ENCODE peak calls at places on chromosome 22, in five cellular contexts. One of them, this sample, is unnamed.

GRCh38 chr22:31970490-31971444 is 26.4 kb downstream of the YWHAH start:
- DNase-seq in AG10803: peak
- DNase-seq in colonic mucosa: peak
- DNase-seq in brain microvascular endothelial cell: peak
- DNase-seq in fibroblast of lung: peak
- DNase-seq in this sample: peak

GRCh38 chr22:26835929-26836528 is 178.6 kb downstream of the MIAT start:
- DNase-seq in brain microvascular endothelial cell: peak
- DNase-seq in AG10803: peak
- DNase-seq in fibroblast of lung: no peak
- DNase-seq in colonic mucosa: peak
- DNase-seq in this sample: peak

GRCh38 chr22:26885441-26886261 is 228.3 kb downstream of the MIAT start:
- DNase-seq in brain microvascular endothelial cell: no peak
- DNase-seq in fibroblast of lung: no peak
- DNase-seq in AG10803: peak
- DNase-seq in colonic mucosa: no peak
- DNase-seq in this sample: no peak

GRCh38 chr22:34592341-34592740 is 473.6 kb upstream of the ISX start:
- DNase-seq in fibroblast of lung: no peak
- DNase-seq in brain microvascular endothelial cell: no peak
- DNase-seq in AG10803: no peak
- DNase-seq in colonic mucosa: no peak
- DNase-seq in this sample: no peak

GRCh38 chr22:29994027-29994715 is 86.1 kb upstream of the HORMAD2 start:
- DNase-seq in AG10803: peak
- DNase-seq in colonic mucosa: no peak
- DNase-seq in brain microvascular endothelial cell: peak
- DNase-seq in fibroblast of lung: peak
- DNase-seq in this sample: peak

GRCh38 chr22:30291334-30291892 is 2.1 kb upstream of the CASTOR1 start:
- DNase-seq in brain microvascular endothelial cell: no peak
- DNase-seq in fibroblast of lung: no peak
- DNase-seq in AG10803: no peak
- DNase-seq in colonic mucosa: no peak
- DNase-seq in this sample: no peak

GRCh38 chr22:30575859-30576258 is 1.4 kb upstream of the GAL3ST1 start:
- DNase-seq in fibroblast of lung: no peak
- DNase-seq in brain microvascular endothelial cell: no peak
- DNase-seq in colonic mucosa: peak
- DNase-seq in AG10803: no peak
- DNase-seq in this sample: no peak

GRCh38 chr22:29912605-29913398 is 29.8 kb downstream of the MTMR3 start:
- DNase-seq in AG10803: peak
- DNase-seq in colonic mucosa: no peak
- DNase-seq in brain microvascular endothelial cell: peak
- DNase-seq in fibroblast of lung: peak
- DNase-seq in this sample: peak

GRCh38 chr22:41776381-41776780 is 24.1 kb upstream of the CCDC134 start:
- DNase-seq in AG10803: no peak
- DNase-seq in colonic mucosa: no peak
- DNase-seq in brain microvascular endothelial cell: no peak
- DNase-seq in fibroblast of lung: no peak
- DNase-seq in this sample: no peak

GRCh38 chr22:41598081-41598480 is 8.4 kb upstream of the PMM1 start:
- DNase-seq in colonic mucosa: no peak
- DNase-seq in AG10803: peak
- DNase-seq in brain microvascular endothelial cell: peak
- DNase-seq in fibroblast of lung: peak
- DNase-seq in this sample: peak

GRCh38 chr22:47247609-47248240 is 485.3 kb downstream of the TBC1D22A start:
- DNase-seq in colonic mucosa: no peak
- DNase-seq in fibroblast of lung: no peak
- DNase-seq in brain microvascular endothelial cell: no peak
- DNase-seq in AG10803: no peak
- DNase-seq in this sample: no peak
- TF ChIP-seq CTCF in colonic mucosa: no peak
- TF ChIP-seq CTCF in fibroblast of lung: no peak
- TF ChIP-seq CTCF in brain microvascular endothelial cell: no peak
- TF ChIP-seq CTCF in AG10803: no peak
- TF ChIP-seq CTCF in this sample: no peak

GRCh38 chr22:39994566-39995345 is at the start of gene FAM83F:
- DNase-seq in colonic mucosa: peak
- DNase-seq in fibroblast of lung: no peak
- DNase-seq in brain microvascular endothelial cell: no peak
- DNase-seq in AG10803: no peak
- DNase-seq in this sample: no peak
- H3K4me3 ChIP-seq in colonic mucosa: peak
- H3K4me3 ChIP-seq in fibroblast of lung: no peak
- H3K4me3 ChIP-seq in brain microvascular endothelial cell: no peak
- H3K4me3 ChIP-seq in AG10803: no peak
- H3K4me3 ChIP-seq in this sample: no peak

GRCh38 chr22:33166206-33166605 is 108.0 kb upstream of the SYN3 start:
- DNase-seq in colonic mucosa: no peak
- DNase-seq in brain microvascular endothelial cell: no peak
- DNase-seq in AG10803: no peak
- DNase-seq in fibroblast of lung: no peak
- DNase-seq in this sample: no peak

GRCh38 chr22:33163815-33164214 is 105.6 kb upstream of the SYN3 start:
- DNase-seq in colonic mucosa: no peak
- DNase-seq in AG10803: no peak
- DNase-seq in fibroblast of lung: no peak
- DNase-seq in brain microvascular endothelial cell: no peak
- DNase-seq in this sample: no peak

GRCh38 chr22:33167998-33168397 is 109.8 kb upstream of the SYN3 start:
- DNase-seq in brain microvascular endothelial cell: no peak
- DNase-seq in fibroblast of lung: no peak
- DNase-seq in AG10803: no peak
- DNase-seq in colonic mucosa: no peak
- DNase-seq in this sample: no peak

GRCh38 chr22:33162196-33162595 is 104.0 kb upstream of the SYN3 start:
- DNase-seq in colonic mucosa: no peak
- DNase-seq in AG10803: no peak
- DNase-seq in brain microvascular endothelial cell: no peak
- DNase-seq in fibroblast of lung: no peak
- DNase-seq in this sample: no peak
- TF ChIP-seq CTCF in colonic mucosa: no peak
- TF ChIP-seq CTCF in AG10803: no peak
- TF ChIP-seq CTCF in brain microvascular endothelial cell: no peak
- TF ChIP-seq CTCF in fibroblast of lung: no peak
- TF ChIP-seq CTCF in this sample: no peak

DNA sequence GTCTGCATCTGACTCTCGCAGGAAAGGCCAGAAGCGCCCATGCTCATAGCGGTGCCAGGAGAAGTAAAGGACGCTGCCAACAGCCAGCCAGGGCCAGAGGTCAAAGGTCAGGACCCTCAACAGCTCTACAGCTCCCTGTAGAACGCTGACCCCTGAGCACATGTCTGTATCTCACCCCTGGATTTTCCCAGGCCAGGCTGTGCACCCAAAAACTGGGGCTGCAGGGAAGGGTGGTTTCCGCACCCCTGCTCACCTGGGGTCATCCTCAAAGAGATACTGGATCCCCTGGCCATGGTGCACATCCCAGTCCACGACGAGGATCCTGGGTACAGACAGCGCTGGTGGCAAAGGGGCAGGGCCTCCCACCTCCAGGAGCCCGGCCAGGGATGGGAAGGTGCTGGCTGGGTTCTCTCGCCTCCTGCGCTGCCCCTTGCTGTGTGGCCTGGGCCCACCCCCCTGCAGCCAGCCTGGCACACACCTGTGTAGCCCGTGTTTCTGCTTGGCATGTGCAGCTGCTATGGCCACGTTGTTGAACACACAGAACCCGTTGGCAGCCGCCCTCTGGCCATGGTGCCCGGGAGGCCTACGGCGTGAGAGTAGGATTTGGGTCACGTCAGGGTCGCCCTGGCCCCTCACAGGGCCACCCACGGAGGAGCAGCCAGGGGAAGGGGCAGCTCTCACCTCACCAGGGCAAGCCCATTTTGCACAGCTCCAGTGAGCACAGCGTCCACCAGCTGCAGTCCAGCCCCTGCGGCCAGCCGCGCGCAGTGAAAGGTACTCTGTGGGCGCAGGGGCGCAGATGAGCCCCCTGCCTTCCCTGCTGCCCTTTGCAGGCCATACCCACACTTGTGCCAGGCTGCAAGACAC is 1.4 kb downstream of the HDAC10 start:
- DNase-seq in colonic mucosa: no peak
- DNase-seq in brain microvascular endothelial cell: no peak
- DNase-seq in AG10803: no peak
- DNase-seq in fibroblast of lung: no peak
- DNase-seq in this sample: no peak
- H3K4me3 ChIP-seq in colonic mucosa: peak
- H3K4me3 ChIP-seq in brain microvascular endothelial cell: peak
- H3K4me3 ChIP-seq in AG10803: peak
- H3K4me3 ChIP-seq in fibroblast of lung: peak
- H3K4me3 ChIP-seq in this sample: peak

GRCh38 chr22:39926175-39927152 is 25.6 kb downstream of the GRAP2 start:
- DNase-seq in fibroblast of lung: no peak
- DNase-seq in colonic mucosa: peak
- DNase-seq in AG10803: no peak
- DNase-seq in brain microvascular endothelial cell: no peak
- DNase-seq in this sample: no peak

GRCh38 chr22:39925273-39925672 is 24.4 kb downstream of the GRAP2 start:
- DNase-seq in AG10803: no peak
- DNase-seq in fibroblast of lung: no peak
- DNase-seq in colonic mucosa: no peak
- DNase-seq in brain microvascular endothelial cell: no peak
- DNase-seq in this sample: no peak

GRCh38 chr22:39928556-39929401 is 27.9 kb downstream of the GRAP2 start:
- DNase-seq in colonic mucosa: no peak
- DNase-seq in AG10803: no peak
- DNase-seq in fibroblast of lung: no peak
- DNase-seq in brain microvascular endothelial cell: no peak
- DNase-seq in this sample: no peak

GRCh38 chr22:39924286-39924685 is 23.4 kb downstream of the GRAP2 start:
- DNase-seq in brain microvascular endothelial cell: no peak
- DNase-seq in fibroblast of lung: no peak
- DNase-seq in colonic mucosa: no peak
- DNase-seq in AG10803: no peak
- DNase-seq in this sample: no peak

GRCh38 chr22:39927544-39927943 is 26.7 kb downstream of the GRAP2 start:
- DNase-seq in colonic mucosa: no peak
- DNase-seq in AG10803: no peak
- DNase-seq in fibroblast of lung: no peak
- DNase-seq in brain microvascular endothelial cell: no peak
- DNase-seq in this sample: no peak
- TF ChIP-seq CTCF in colonic mucosa: no peak
- TF ChIP-seq CTCF in AG10803: no peak
- TF ChIP-seq CTCF in fibroblast of lung: no peak
- TF ChIP-seq CTCF in brain microvascular endothelial cell: peak
- TF ChIP-seq CTCF in this sample: peak

GRCh38 chr22:43861529-43861928 is 784 bp downstream of the SULT4A1 start:
- DNase-seq in fibroblast of lung: peak
- DNase-seq in brain microvascular endothelial cell: no peak
- DNase-seq in colonic mucosa: no peak
- DNase-seq in AG10803: no peak
- DNase-seq in this sample: no peak
- H3K4me3 ChIP-seq in fibroblast of lung: peak
- H3K4me3 ChIP-seq in brain microvascular endothelial cell: peak
- H3K4me3 ChIP-seq in colonic mucosa: no peak
- H3K4me3 ChIP-seq in AG10803: no peak
- H3K4me3 ChIP-seq in this sample: no peak

DNA sequence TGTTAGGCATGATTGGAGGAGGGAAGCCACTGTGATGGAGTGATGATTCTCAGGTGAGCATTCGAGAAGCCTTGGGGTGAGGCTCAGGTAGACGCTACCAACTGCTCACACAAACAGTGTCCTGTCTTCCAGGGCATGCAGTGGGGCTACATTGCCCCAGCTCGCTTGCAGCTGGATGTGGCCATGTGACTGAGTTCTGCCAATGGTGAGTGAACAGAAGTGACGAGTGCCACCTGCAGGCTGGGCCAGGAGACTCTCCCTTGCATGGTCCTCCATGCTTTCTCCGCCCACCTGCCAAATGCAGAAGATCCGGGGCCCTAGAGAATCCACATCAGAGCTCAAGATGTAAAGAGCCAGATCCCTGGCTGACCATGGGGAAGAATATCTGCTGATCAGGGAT is 195.9 kb downstream of the BCR start:
- DNase-seq in colonic mucosa: peak
- DNase-seq in brain microvascular endothelial cell: no peak
- DNase-seq in fibroblast of lung: no peak
- DNase-seq in AG10803: no peak
- DNase-seq in this sample: no peak
- TF ChIP-seq CTCF in colonic mucosa: peak
- TF ChIP-seq CTCF in brain microvascular endothelial cell: peak
- TF ChIP-seq CTCF in fibroblast of lung: no peak
- TF ChIP-seq CTCF in AG10803: peak
- TF ChIP-seq CTCF in this sample: peak

GRCh38 chr22:36702832-36703210 is 731 bp downstream of the CACNG2 start:
- DNase-seq in fibroblast of lung: no peak
- DNase-seq in colonic mucosa: no peak
- DNase-seq in brain microvascular endothelial cell: no peak
- DNase-seq in AG10803: no peak
- DNase-seq in this sample: no peak
- H3K4me3 ChIP-seq in fibroblast of lung: no peak
- H3K4me3 ChIP-seq in colonic mucosa: no peak
- H3K4me3 ChIP-seq in brain microvascular endothelial cell: no peak
- H3K4me3 ChIP-seq in AG10803: no peak
- H3K4me3 ChIP-seq in this sample: no peak

DNA sequence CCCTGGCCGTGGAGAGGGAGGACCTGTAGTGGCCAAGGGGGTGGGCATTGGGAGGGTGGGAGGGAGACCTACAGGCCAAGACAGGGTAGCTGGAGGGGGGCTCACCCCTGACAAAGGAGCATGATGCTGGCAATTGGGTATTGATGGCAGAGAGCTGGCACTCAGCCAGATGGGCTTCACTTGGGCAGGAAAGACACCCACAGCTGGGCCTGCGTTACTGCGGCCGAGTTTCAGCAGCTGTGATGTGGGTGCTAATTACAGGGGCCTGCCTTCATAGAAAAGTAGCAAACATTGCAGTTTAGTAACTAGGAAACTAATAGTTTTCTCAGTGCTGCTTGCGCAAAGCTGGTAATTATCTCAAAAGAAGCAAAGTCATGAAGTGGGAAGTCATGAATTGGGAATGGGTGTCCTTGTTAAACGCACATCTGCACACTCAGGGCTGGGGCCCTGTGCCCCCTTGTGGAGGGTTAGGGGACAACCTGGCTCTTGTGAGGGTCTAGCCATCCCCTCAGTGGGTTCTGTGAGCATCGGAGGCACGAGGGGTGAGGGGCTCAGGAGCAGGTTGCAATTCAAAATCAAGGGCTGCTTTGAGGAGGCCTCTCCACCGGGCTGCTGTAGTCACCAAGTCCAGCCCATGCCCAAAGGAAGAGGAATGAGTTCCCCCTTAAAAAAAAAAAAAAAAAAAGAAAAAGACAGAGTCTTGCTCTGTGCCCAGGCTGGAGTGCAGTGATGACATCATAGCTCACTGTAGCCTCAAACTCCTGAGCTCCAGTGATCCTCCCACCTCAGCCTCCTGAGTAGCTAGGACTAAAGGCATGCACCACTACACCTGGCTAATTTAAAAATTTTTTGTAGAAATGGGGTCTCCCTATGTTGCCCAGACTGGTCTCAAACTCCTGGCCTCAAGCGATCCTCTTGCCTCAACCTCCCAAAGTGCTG is 24.4 kb upstream of the TXNRD2 start:
- DNase-seq in AG10803: no peak
- DNase-seq in brain microvascular endothelial cell: no peak
- DNase-seq in colonic mucosa: no peak
- DNase-seq in fibroblast of lung: no peak
- DNase-seq in this sample: no peak
- TF ChIP-seq CTCF in AG10803: peak
- TF ChIP-seq CTCF in brain microvascular endothelial cell: peak
- TF ChIP-seq CTCF in colonic mucosa: no peak
- TF ChIP-seq CTCF in fibroblast of lung: peak
- TF ChIP-seq CTCF in this sample: peak

GRCh38 chr22:38454011-38454360 is 1.0 kb downstream of the KCNJ4 start:
- DNase-seq in fibroblast of lung: no peak
- DNase-seq in AG10803: no peak
- DNase-seq in brain microvascular endothelial cell: no peak
- DNase-seq in colonic mucosa: no peak
- DNase-seq in this sample: no peak
- H3K4me3 ChIP-seq in fibroblast of lung: no peak
- H3K4me3 ChIP-seq in AG10803: no peak
- H3K4me3 ChIP-seq in brain microvascular endothelial cell: no peak
- H3K4me3 ChIP-seq in colonic mucosa: no peak
- H3K4me3 ChIP-seq in this sample: no peak

This sample was measured in fibroblast of villous mesenchyme.